ENCODE peak calls at places on chromosomes 13 and 19, in six cellular contexts. H is gastroesophageal sphincter; G is activated T-cell treated with anti-CD3 and anti-CD28 coated beads, Interleukin-2, amount 50 U/mL, for 4 hours; O is left cardiac atrium; J is stimulated activated naive CD8-positive, alpha-beta T cell treated with anti-CD3 and anti-CD28 coated beads, Interleukin-15, amount 100 ng/mL, for 72 hours; T is right cardiac atrium. M is an unnamed sample.

GRCh38 chr19:46878613-46879375 is 18.0 kb downstream of the ARHGAP35 start:
- ATAC-seq in H (no peak), G (peak), O (peak), J (no peak), T (no peak), M (no peak)

GRCh38 chr19:36103842-36104552 is 6.9 kb upstream of the OVOL3 start:
- ATAC-seq in H (no peak), G (no peak), O (no peak), J (no peak), T (no peak), M (no peak)

GRCh38 chr19:3213159-3213558 is 11.3 kb upstream of the CELF5 start:
- ATAC-seq in H (no peak), G (no peak), O (no peak), J (no peak), T (no peak), M (no peak)

GRCh38 chr19:10718205-10719196 is 622 bp downstream of the DNM2 start:
- ATAC-seq in H (no peak), G (peak), O (peak), J (peak), T (peak), M (peak)

GRCh38 chr19:13526552-13526951 is 20.3 kb upstream of the CACNA1A start:
- ATAC-seq in H (no peak), G (no peak), O (no peak), J (no peak), T (no peak), M (no peak)

GRCh38 chr19:38878575-38879399 is 712 bp upstream of the RINL start:
- ATAC-seq in H (no peak), G (peak), O (no peak), J (peak), T (no peak), M (peak)

GRCh38 chr19:13077233-13077632 is 25.4 kb downstream of the LYL1 start:
- ATAC-seq in H (no peak), G (no peak), O (peak), J (no peak), T (no peak), M (no peak)

GRCh38 chr19:927044-927706 is 1.3 kb downstream of the ARID3A start:
- ATAC-seq in H (peak), G (no peak), O (peak), J (no peak), T (peak), M (no peak)

GRCh38 chr19:22628401-22628800 is 5.7 kb upstream of the ZNF492 start:
- ATAC-seq in H (no peak), G (no peak), O (no peak), J (no peak), T (no peak), M (no peak)

GRCh38 chr19:42075616-42076374 is at the start of gene ZNF574:
- ATAC-seq in H (peak), G (peak), O (peak), J (peak), T (peak), M (peak)

GRCh38 chr13:70391678-70392077 is 283.4 kb upstream of the KLHL1 start:
- ATAC-seq in H (no peak), G (no peak), O (no peak), J (no peak), T (no peak), M (no peak)

M was measured in activated T-helper 17 cell treated with anti-CD3 and anti-CD28 coated beads, Interleukin-2, amount 50 U/mL, for 72 hours.